ENCODE peak calls at places on chromosomes 4 and X, in six cellular contexts. N, X, T, S, P and U are unnamed samples.

GRCh38 chr4:121951570-121952110 is at the start of gene TRPC3:
- DNase-seq in N (no peak), X (peak), T (peak), S (no peak), P (peak), U (peak)

GRCh38 chrX:148193759-148194158 is 212.6 kb downstream of the FMR1NB start:
- DNase-seq in N (no peak), X (no peak), T (no peak), S (no peak), P (no peak), U (no peak)

GRCh38 chr4:123832173-123833026 is 435.8 kb downstream of the SPRY1 start:
- DNase-seq in N (no peak), X (no peak), T (no peak), S (no peak), P (no peak), U (peak)

GRCh38 chr4:4502694-4503311 is 39.0 kb downstream of the STX18 start:
- DNase-seq in N (no peak), X (no peak), T (no peak), S (peak), P (no peak), U (no peak)

GRCh38 chr4:71360844-71361243 is 22.0 kb downstream of the SLC4A4 start:
- DNase-seq in N (no peak), X (no peak), T (no peak), S (no peak), P (no peak), U (no peak)

GRCh38 chrX:134502686-134503085 is 42.7 kb downstream of the HPRT1 start:
- DNase-seq in N (no peak), X (no peak), T (no peak), S (no peak), P (no peak), U (peak)

GRCh38 chr4:165879581-165879980 is 6.5 kb downstream of the TLL1 start:
- DNase-seq in N (no peak), X (no peak), T (no peak), S (no peak), P (no peak), U (no peak)

GRCh38 chrX:27660878-27661277 is 70.7 kb downstream of the DCAF8L2 start:
- DNase-seq in N (no peak), X (no peak), T (no peak), S (no peak), P (no peak), U (no peak)

GRCh38 chr4:6076391-6076790 is 58.2 kb upstream of the C4orf50 start:
- DNase-seq in N (no peak), X (no peak), T (no peak), S (no peak), P (no peak), U (no peak)

GRCh38 chr4:147975325-147975724 is 243.4 kb downstream of the ARHGAP10 start:
- DNase-seq in N (no peak), X (no peak), T (no peak), S (no peak), P (no peak), U (peak)

GRCh38 chr4:151810476-151810875 is 49.7 kb upstream of the GATB start:
- DNase-seq in N (no peak), X (no peak), T (no peak), S (no peak), P (no peak), U (no peak)

GRCh38 chr4:88033309-88033708 is 25.9 kb downstream of the PKD2 start:
- DNase-seq in N (no peak), X (no peak), T (peak), S (peak), P (peak), U (peak)

GRCh38 chr4:185672618-185673017 is 137.3 kb upstream of the PDLIM3 start:
- DNase-seq in N (no peak), X (no peak), T (no peak), S (no peak), P (no peak), U (peak)

GRCh38 chrX:108437354-108437753 is 868 bp downstream of the COL4A6 start:
- DNase-seq in N (no peak), X (no peak), T (no peak), S (no peak), P (no peak), U (no peak)

GRCh38 chr4:15936495-15936894 is 2.0 kb downstream of the FGFBP1 start:
- DNase-seq in N (no peak), X (no peak), T (no peak), S (no peak), P (no peak), U (no peak)

GRCh38 chr4:167021545-167022155 is 212.6 kb downstream of the SPOCK3 start:
- DNase-seq in N (peak), X (peak), T (peak), S (peak), P (peak), U (peak)

GRCh38 chr4:142160509-142160908 is 524.1 kb downstream of the IL15 start:
- DNase-seq in N (no peak), X (no peak), T (no peak), S (no peak), P (no peak), U (no peak)

GRCh38 chr4:139645458-139645857 is 20.2 kb upstream of the MGST2 start:
- DNase-seq in N (no peak), X (no peak), T (no peak), S (no peak), P (no peak), U (no peak)

GRCh38 chr4:183888564-183888963 is 16.5 kb upstream of the STOX2 start:
- DNase-seq in N (no peak), X (no peak), T (no peak), S (no peak), P (no peak), U (no peak)

GRCh38 chr4:7398104-7398423 is 36.7 kb downstream of the PSAPL1 start:
- DNase-seq in N (no peak), X (peak), T (no peak), S (peak), P (no peak), U (no peak)

GRCh38 chr4:138835833-138836521 is 179.6 kb upstream of the NOCT start:
- DNase-seq in N (no peak), X (no peak), T (no peak), S (no peak), P (no peak), U (no peak)

GRCh38 chr4:75705198-75705712 is 19.1 kb upstream of the USO1 start:
- DNase-seq in N (no peak), X (peak), T (no peak), S (no peak), P (no peak), U (no peak)

GRCh38 chr4:73922766-73923630 is 53.8 kb downstream of the CXCL1 start:
- DNase-seq in N (no peak), X (no peak), T (no peak), S (peak), P (no peak), U (no peak)

GRCh38 chr4:17957689-17958088 is 63.9 kb downstream of the LCORL start:
- DNase-seq in N (no peak), X (no peak), T (no peak), S (no peak), P (no peak), U (no peak)

GRCh38 chrX:2539586-2539985 is 38.8 kb upstream of the DHRSX start:
- DNase-seq in N (no peak), X (no peak), T (no peak), S (no peak), P (no peak), U (no peak)

GRCh38 chr4:22514431-22514830 is 1.4 kb downstream of the ADGRA3 start:
- DNase-seq in N (no peak), X (no peak), T (no peak), S (no peak), P (no peak), U (no peak)

GRCh38 chr4:46933686-46934085 is 24.6 kb upstream of the COX7B2 start:
- DNase-seq in N (no peak), X (no peak), T (no peak), S (no peak), P (no peak), U (no peak)

GRCh38 chr4:57764840-57765239 is 654.7 kb upstream of the IGFBP7 start:
- DNase-seq in N (no peak), X (no peak), T (no peak), S (no peak), P (no peak), U (no peak)

GRCh38 chrX:69128573-69128972 is 36.7 kb downstream of the PJA1 start:
- DNase-seq in N (no peak), X (no peak), T (no peak), S (no peak), P (no peak), U (peak)

GRCh38 chr4:145557720-145558119 is 61.5 kb upstream of the MMAA start:
- DNase-seq in N (no peak), X (no peak), T (peak), S (peak), P (no peak), U (peak)

GRCh38 chrX:53009032-53009431 is 39.6 kb upstream of the GPR173 start:
- DNase-seq in N (no peak), X (no peak), T (no peak), S (no peak), P (no peak), U (no peak)

GRCh38 chr4:81352476-81352875 is 119.2 kb downstream of the RASGEF1B start:
- DNase-seq in N (no peak), X (no peak), T (no peak), S (no peak), P (no peak), U (peak)

GRCh38 chr4:27316176-27316575 is 455.5 kb downstream of the STIM2 start:
- DNase-seq in N (no peak), X (no peak), T (no peak), S (no peak), P (no peak), U (no peak)

GRCh38 chr4:77917075-77917474 is 54.4 kb downstream of the MRPL1 start:
- DNase-seq in N (no peak), X (no peak), T (no peak), S (no peak), P (no peak), U (no peak)

GRCh38 chr4:80183196-80184052 is 13.9 kb upstream of the PRDM8 start:
- DNase-seq in N (no peak), X (no peak), T (no peak), S (peak), P (peak), U (peak)

GRCh38 chr4:169437299-169438047 is 166.7 kb upstream of the SH3RF1 start:
- DNase-seq in N (no peak), X (no peak), T (no peak), S (no peak), P (no peak), U (no peak)